ENCODE peak calls at places on chromosomes 5 and 9, in nine cellular contexts. T is AG04450, L is AG09309, X is nephron progenitor cell, Q is HFFc6, A is brain microvascular endothelial cell, H is left ventricle myocardium inferior, O is A673, E is pancreas. I is an unnamed sample.

GRCh38 chr9:110307191-110307590 is 30.5 kb downstream of the TXNDC8 start:
- DNase-seq in Q (no peak), X (no peak), E (no peak), H (no peak), A (no peak), L (no peak), O (no peak), T (no peak), I (peak)

GRCh38 chr5:27682600-27682999 is 644.2 kb upstream of the CDH9 start:
- DNase-seq in E (no peak), A (peak), L (no peak), X (no peak), O (peak), Q (no peak), T (no peak), H (no peak), I (peak)

GRCh38 chr9:133104718-133105460 is 16.2 kb downstream of the RALGDS start:
- DNase-seq in A (no peak), X (no peak), Q (no peak), H (no peak), L (no peak), T (no peak), E (no peak), O (no peak), I (no peak)

GRCh38 chr5:144205141-144205551 is 34.5 kb downstream of the KCTD16 start:
- DNase-seq in O (peak), L (no peak), A (peak), X (peak), T (no peak), E (peak), H (peak), Q (peak), I (no peak)

GRCh38 chr9:93091056-93091452 is 5.0 kb upstream of the CARD19 start:
- DNase-seq in O (no peak), T (no peak), L (no peak), Q (no peak), E (no peak), H (no peak), A (no peak), X (no peak), I (no peak)

GRCh38 chr5:172452398-172453205 is 1.7 kb downstream of the SH3PXD2B start:
- DNase-seq in Q (peak), X (no peak), A (peak), T (no peak), E (no peak), H (no peak), L (peak), O (peak), I (no peak)

GRCh38 chr5:107522456-107522855 is 148.3 kb downstream of the EFNA5 start:
- DNase-seq in H (no peak), A (no peak), O (no peak), Q (no peak), E (no peak), T (no peak), L (no peak), X (no peak), I (no peak)

GRCh38 chr5:158880514-158881001 is 219.2 kb downstream of the EBF1 start:
- DNase-seq in H (no peak), L (no peak), E (no peak), X (no peak), O (no peak), Q (no peak), A (no peak), T (no peak), I (no peak)

GRCh38 chr5:133657036-133657435 is 44.7 kb upstream of the FSTL4 start:
- DNase-seq in A (no peak), Q (no peak), H (no peak), X (no peak), T (no peak), O (no peak), E (no peak), L (no peak), I (no peak)

GRCh38 chr9:36194326-36195000 is 3.7 kb downstream of the CLTA start:
- DNase-seq in A (no peak), T (no peak), X (no peak), L (no peak), Q (no peak), O (no peak), H (no peak), E (no peak), I (no peak)

GRCh38 chr5:94613583-94613982 is 4.8 kb downstream of the KIAA0825 start:
- DNase-seq in E (no peak), L (no peak), X (no peak), Q (no peak), A (peak), T (no peak), O (peak), H (no peak), I (peak)

GRCh38 chr9:95815153-95815552 is 60.3 kb upstream of the ERCC6L2 start:
- DNase-seq in L (no peak), T (no peak), X (no peak), H (no peak), A (peak), O (peak), Q (no peak), E (no peak), I (no peak)

GRCh38 chr5:113446358-113446927 is 11.7 kb upstream of the TSSK1B start:
- DNase-seq in T (no peak), L (no peak), A (no peak), O (no peak), X (no peak), E (no peak), Q (no peak), H (no peak), I (no peak)

GRCh38 chr9:129879991-129880653 is 44.9 kb downstream of the USP20 start:
- DNase-seq in L (no peak), X (no peak), Q (no peak), E (no peak), T (no peak), A (no peak), H (no peak), O (no peak), I (no peak)

GRCh38 chr9:69900406-69900805 is 79.8 kb downstream of the CFAP95 start:
- DNase-seq in A (peak), Q (peak), T (no peak), O (no peak), L (no peak), E (no peak), H (no peak), X (no peak), I (no peak)

GRCh38 chr9:96344458-96345180 is 38.9 kb downstream of the SLC35D2 start:
- DNase-seq in H (peak), L (peak), Q (peak), O (peak), A (peak), E (peak), T (peak), X (no peak), I (peak)

GRCh38 chr5:120604898-120605297 is 140.8 kb downstream of the PRR16 start:
- DNase-seq in T (peak), O (no peak), Q (peak), H (no peak), A (peak), L (peak), X (no peak), E (no peak), I (no peak)

GRCh38 chr9:136433043-136433715 is 6.5 kb downstream of the INPP5E start:
- DNase-seq in A (no peak), O (no peak), Q (no peak), H (no peak), T (no peak), L (no peak), X (no peak), E (no peak), I (no peak)

GRCh38 chr5:179607449-179607931 is 16.0 kb downstream of the HNRNPH1 start:
- DNase-seq in X (no peak), T (no peak), L (no peak), Q (no peak), O (no peak), E (no peak), H (peak), A (no peak), I (no peak)

GRCh38 chr9:114003756-114004155 is 74.3 kb downstream of the AMBP start:
- DNase-seq in E (no peak), T (no peak), H (no peak), L (no peak), O (no peak), A (no peak), X (no peak), Q (no peak), I (no peak)

GRCh38 chr9:86795861-86796497 is 151.3 kb downstream of the GAS1 start:
- DNase-seq in T (peak), L (peak), O (no peak), A (peak), X (peak), H (peak), Q (peak), E (no peak), I (no peak)

GRCh38 chr5:178431063-178431776 is 159.0 kb downstream of the COL23A1 start:
- DNase-seq in L (no peak), T (no peak), H (no peak), Q (no peak), O (no peak), E (no peak), X (no peak), A (no peak), I (no peak)

GRCh38 chr5:148956632-148957385 is 106.1 kb downstream of the SH3TC2 start:
- DNase-seq in L (no peak), T (no peak), E (peak), O (no peak), Q (no peak), A (no peak), X (no peak), H (no peak), I (peak)

GRCh38 chr9:14106699-14107098 is 207.2 kb downstream of the NFIB start:
- DNase-seq in O (no peak), T (no peak), E (no peak), A (no peak), X (no peak), Q (no peak), L (no peak), H (no peak), I (no peak)

GRCh38 chr5:172575416-172575815 is 65.6 kb upstream of the NEURL1B start:
- DNase-seq in H (no peak), X (no peak), L (no peak), A (no peak), O (no peak), E (no peak), T (no peak), Q (no peak), I (no peak)

DNA sequence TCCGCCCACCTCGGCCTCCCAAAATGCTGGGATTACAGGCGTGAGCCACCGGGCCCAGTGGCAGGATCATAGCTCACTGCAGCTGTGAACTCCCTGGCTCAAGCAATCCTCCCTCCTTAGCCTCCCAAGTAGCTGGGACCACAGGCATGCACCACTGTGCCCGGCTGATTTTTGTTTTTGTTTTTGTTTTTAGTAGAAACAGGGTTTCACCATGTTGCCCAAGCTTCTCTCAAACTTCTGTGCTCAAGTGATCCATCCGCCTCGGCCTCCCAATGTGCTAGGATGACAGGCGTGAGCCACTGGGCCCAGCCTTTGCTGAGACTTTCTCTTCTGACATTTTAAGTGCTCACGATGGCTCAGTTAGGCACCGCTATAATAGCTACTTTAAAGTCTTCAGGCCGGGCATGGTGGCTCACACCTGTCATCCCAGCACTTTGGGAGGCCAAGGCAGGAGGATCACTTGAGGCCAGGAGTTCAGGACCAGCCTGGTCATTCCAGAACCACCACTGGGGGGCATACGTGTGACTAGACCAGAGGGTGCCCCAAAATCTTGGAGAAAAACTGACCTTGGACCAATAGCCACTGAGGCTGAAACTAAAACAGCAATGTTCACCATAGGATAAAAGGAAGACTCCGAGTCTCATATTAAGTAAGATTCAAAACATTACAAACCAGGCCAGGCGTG is 3.1 kb upstream of the ENTPD8 start:
- DNase-seq in E (no peak), L (no peak), X (no peak), T (no peak), O (no peak), H (no peak), Q (no peak), A (no peak), I (no peak)
- TF ChIP-seq CTCF in E (no peak), L (no peak), X (no peak), T (no peak), O (no peak), H (no peak), Q (peak), A (no peak), I (no peak)

GRCh38 chr9:1707291-1707690 is 307.9 kb upstream of the SMARCA2 start:
- DNase-seq in X (no peak), Q (no peak), L (no peak), T (no peak), O (no peak), E (no peak), A (no peak), H (no peak), I (no peak)
- TF ChIP-seq CTCF in X (no peak), Q (no peak), L (no peak), T (no peak), O (no peak), E (no peak), A (no peak), H (no peak), I (no peak)

GRCh38 chr9:121304707-121305106 is 36.7 kb downstream of the GSN start:
- DNase-seq in H (no peak), X (no peak), L (no peak), T (no peak), O (no peak), E (no peak), Q (no peak), A (no peak), I (no peak)
- TF ChIP-seq CTCF in H (no peak), X (no peak), L (no peak), T (no peak), O (no peak), E (no peak), Q (no peak), A (no peak), I (no peak)

DNA sequence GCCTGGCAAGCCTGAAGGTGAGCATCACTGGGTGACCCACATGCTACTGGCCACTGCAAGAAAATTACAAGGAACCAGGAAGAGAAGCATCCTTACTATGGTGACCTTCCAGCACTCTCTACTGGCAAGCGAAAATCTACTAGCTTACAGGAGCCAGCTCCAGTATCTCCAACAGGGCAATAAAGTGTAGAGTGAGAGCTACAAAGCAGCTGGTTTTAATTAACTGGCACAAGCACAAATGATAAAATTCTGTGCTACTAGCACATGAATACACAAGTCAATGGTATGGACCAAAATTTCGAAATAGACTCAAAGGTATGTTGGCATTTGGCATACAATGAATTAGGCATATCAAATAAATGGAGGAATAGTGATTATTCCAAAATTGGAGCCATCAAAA is 113.2 kb upstream of the CAST start:
- DNase-seq in O (peak), T (no peak), X (no peak), H (no peak), A (no peak), Q (peak), E (no peak), L (peak), I (no peak)
- TF ChIP-seq CTCF in O (no peak), T (no peak), X (no peak), H (no peak), A (no peak), Q (no peak), E (no peak), L (peak), I (no peak)

DNA sequence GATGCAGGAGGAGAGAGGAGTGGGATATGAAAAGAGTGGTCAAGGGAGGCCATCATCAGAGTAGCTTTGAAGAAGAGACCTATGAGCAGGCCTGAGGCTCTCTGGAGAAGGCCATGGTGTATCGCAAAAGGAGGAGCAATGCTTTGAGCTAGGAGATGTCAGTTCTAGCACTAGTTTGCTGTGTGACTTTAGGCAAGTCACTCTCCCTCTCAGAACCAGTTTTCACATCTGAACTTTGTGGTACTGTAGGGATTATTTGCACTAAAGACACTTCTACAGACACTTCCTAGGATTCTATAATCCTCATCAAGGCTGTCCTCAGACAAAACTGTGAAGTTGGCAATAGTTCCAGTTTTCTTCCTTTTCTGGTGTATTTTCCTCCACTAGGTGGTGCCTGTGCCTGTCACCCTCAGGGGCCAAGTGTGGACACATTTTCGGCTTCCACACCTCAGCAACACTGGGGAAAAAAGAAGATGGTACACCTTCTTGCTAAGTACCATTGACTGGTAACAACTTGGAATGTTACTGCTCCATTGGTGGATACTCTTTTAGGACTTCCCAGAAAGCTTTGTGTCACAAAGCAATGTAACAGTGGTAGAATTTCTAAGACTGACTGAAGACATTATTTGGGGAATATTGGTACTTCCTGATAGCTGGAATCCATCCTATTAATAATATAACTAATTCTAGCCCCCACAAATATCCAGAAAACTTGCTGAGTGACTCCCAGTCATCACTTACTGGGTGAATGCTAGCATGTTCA is 9.9 kb downstream of the PAPPA start:
- DNase-seq in T (no peak), E (no peak), X (no peak), L (no peak), Q (no peak), O (peak), H (no peak), A (no peak), I (peak)
- TF ChIP-seq CTCF in T (peak), E (no peak), X (no peak), L (peak), Q (peak), O (peak), H (peak), A (peak), I (peak)

GRCh38 chr5:150045512-150045911 is 40.8 kb downstream of the CSF1R start:
- DNase-seq in A (no peak), Q (no peak), O (no peak), H (no peak), X (no peak), L (no peak), T (no peak), E (no peak), I (no peak)
- TF ChIP-seq CTCF in A (peak), Q (peak), O (no peak), H (no peak), X (no peak), L (no peak), T (no peak), E (no peak), I (peak)

GRCh38 chr9:127162046-127162445 is 39.6 kb upstream of the ANGPTL2 start:
- DNase-seq in A (no peak), X (no peak), O (no peak), Q (peak), E (no peak), T (no peak), L (peak), H (no peak), I (peak)

GRCh38 chr9:127159949-127160610 is 37.6 kb upstream of the ANGPTL2 start:
- DNase-seq in A (no peak), Q (no peak), O (no peak), T (no peak), X (no peak), L (no peak), E (peak), H (no peak), I (no peak)

GRCh38 chr9:127161081-127161621 is 38.7 kb upstream of the ANGPTL2 start:
- DNase-seq in L (no peak), X (no peak), H (no peak), A (no peak), Q (no peak), T (no peak), O (no peak), E (no peak), I (peak)

GRCh38 chr9:127162567-127163365 is 40.3 kb upstream of the ANGPTL2 start:
- DNase-seq in O (no peak), T (no peak), H (no peak), E (peak), L (no peak), X (no peak), A (no peak), Q (no peak), I (no peak)

DNA sequence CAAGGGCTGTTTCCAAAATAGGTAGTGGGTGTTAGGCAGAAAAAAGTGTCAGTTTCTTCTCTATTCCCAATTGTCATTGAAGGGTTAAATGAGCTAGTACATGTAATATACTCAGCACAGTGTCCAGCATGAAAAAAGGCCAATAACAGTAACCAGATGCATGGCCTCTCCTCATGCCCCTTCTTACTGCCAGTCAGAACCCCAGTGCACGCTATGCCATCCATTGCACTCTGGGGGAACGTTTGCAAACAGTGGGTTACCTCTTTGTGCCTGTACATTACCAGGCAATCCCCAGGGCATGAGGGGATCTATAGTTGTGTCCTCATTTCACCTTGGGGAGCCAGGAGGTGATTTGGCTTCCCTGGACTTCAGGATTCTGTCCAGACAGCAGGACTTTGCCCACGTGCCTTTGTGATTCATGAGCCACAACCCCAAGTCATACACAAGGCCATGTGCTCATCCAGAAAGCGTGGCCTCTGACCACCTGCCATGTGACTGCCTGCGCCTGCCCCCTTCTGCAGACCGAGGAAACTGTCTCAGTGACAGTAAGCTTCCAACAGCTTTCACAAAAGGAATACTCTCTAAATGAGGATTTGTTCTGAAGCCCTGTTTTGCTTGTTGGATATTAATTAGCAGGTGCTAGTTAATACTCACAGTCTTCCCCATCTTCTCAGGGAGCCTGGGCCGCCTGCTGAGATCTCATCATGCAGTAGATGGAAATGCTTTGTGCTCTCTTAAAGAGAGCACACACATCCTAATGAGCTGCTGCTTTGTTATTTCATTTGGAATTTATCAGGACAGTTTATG is 36.8 kb upstream of the ANGPTL2 start:
- DNase-seq in Q (peak), T (peak), L (peak), A (peak), X (no peak), H (no peak), O (peak), E (no peak), I (peak)
- TF ChIP-seq CTCF in Q (peak), T (peak), L (peak), A (peak), X (no peak), H (peak), O (peak), E (no peak), I (peak)